ENCODE peak calls at places on chromosomes 13 and 19, in eight cellular contexts. H is CD4-positive, alpha-beta memory T cell; K is cerebellar nuclear complex; Z is MG63; T is GM23248; L is WERI-Rb-1; C is stimulated activated CD4-positive, alpha-beta T cell treated with anti-CD3 and anti-CD28 coated beads, Interleukin-4, amount 100 ng/mL, for 48 hours; M is Caki2. V is an unnamed sample.

GRCh38 chr13:49225358-49226042 is 5.4 kb downstream of the MLNR start:
- DNase-seq in L (no peak), T (peak), H (no peak), K (no peak), C (no peak), Z (no peak), M (no peak), V (no peak)

GRCh38 chr19:1780272-1780957 is 27.1 kb downstream of the ONECUT3 start:
- DNase-seq in K (no peak), L (no peak), H (peak), M (no peak), Z (no peak), T (peak), C (no peak), V (no peak)

GRCh38 chr19:56476671-56477428 is at the start of gene ZNF667:
- DNase-seq in M (no peak), K (no peak), C (peak), L (peak), H (no peak), T (peak), Z (no peak), V (no peak)

GRCh38 chr19:4748589-4748988 is 24.9 kb upstream of the DPP9 start:
- DNase-seq in C (no peak), H (no peak), Z (no peak), M (no peak), L (no peak), K (no peak), T (no peak), V (no peak)

GRCh38 chr13:108734676-108735075 is 105.3 kb downstream of the MYO16 start:
- DNase-seq in L (peak), K (no peak), C (no peak), T (no peak), M (peak), H (no peak), Z (no peak), V (no peak)

GRCh38 chr13:112968380-112968909 is 569 bp upstream of the MCF2L start:
- DNase-seq in H (peak), K (no peak), L (no peak), T (no peak), C (peak), M (no peak), Z (no peak), V (no peak)

GRCh38 chr19:47027586-47028371 is 8.1 kb downstream of the NPAS1 start:
- DNase-seq in K (no peak), M (no peak), L (no peak), C (no peak), Z (no peak), T (no peak), H (no peak), V (no peak)

GRCh38 chr19:55305491-55305890 is 19.6 kb downstream of the TMEM150B start:
- DNase-seq in L (peak), T (peak), H (peak), C (peak), K (no peak), Z (peak), M (peak), V (peak)

GRCh38 chr19:3863648-3864047 is 5.2 kb downstream of the ZFR2 start:
- DNase-seq in L (no peak), M (no peak), T (no peak), Z (no peak), C (no peak), H (no peak), K (no peak), V (no peak)

GRCh38 chr13:102609696-102610095 is 12.9 kb downstream of the TPP2 start:
- DNase-seq in Z (no peak), T (no peak), K (no peak), H (no peak), C (no peak), L (no peak), M (no peak), V (no peak)

GRCh38 chr19:51366999-51367564 is 894 bp upstream of the ETFB start:
- DNase-seq in L (no peak), H (peak), C (no peak), K (no peak), M (no peak), T (peak), Z (no peak), V (no peak)

GRCh38 chr19:11662278-11662677 is 65.0 kb downstream of the ZNF627 start:
- DNase-seq in M (no peak), T (no peak), L (no peak), Z (no peak), H (no peak), K (no peak), C (no peak), V (no peak)

GRCh38 chr19:58393725-58394033 is 1.8 kb upstream of the RNF225 start:
- DNase-seq in T (no peak), H (no peak), K (no peak), Z (no peak), C (no peak), M (no peak), L (no peak), V (no peak)

GRCh38 chr13:111479412-111479811 is 159.0 kb downstream of the TEX29 start:
- DNase-seq in T (no peak), C (no peak), Z (no peak), M (no peak), H (no peak), K (no peak), L (no peak), V (no peak)

GRCh38 chr19:42076375-42076944 is 494 bp downstream of the ZNF574 start:
- DNase-seq in T (no peak), K (no peak), C (peak), L (peak), H (peak), Z (no peak), M (no peak), V (no peak)

GRCh38 chr19:12574036-12574435 is 22.8 kb upstream of the ZNF564 start:
- DNase-seq in L (no peak), C (no peak), H (no peak), T (no peak), Z (no peak), M (no peak), K (no peak), V (no peak)

GRCh38 chr19:34288381-34288780 is 34.0 kb downstream of the GARRE1 start:
- DNase-seq in L (no peak), K (no peak), T (no peak), H (no peak), M (no peak), Z (no peak), C (no peak), V (no peak)

GRCh38 chr13:111912991-111913781 is 153.8 kb upstream of the SOX1 start:
- DNase-seq in M (no peak), T (no peak), H (no peak), C (no peak), K (no peak), Z (no peak), L (peak), V (no peak)

V was measured in GM19239.